ENCODE peak calls at places on chromosome 19, in eight cellular contexts. L is A549; E is AG04449; S is CD8-positive, alpha-beta T cell; K is endodermal cell; D is hepatocyte; Y is cardiac muscle cell; R is cardiac fibroblast. O is an unnamed sample.

GRCh38 chr19:48631254-48631653 is 5.9 kb downstream of the DBP start:
- DNase-seq in L (no peak), E (no peak), S (no peak), K (peak), D (no peak), Y (no peak), R (no peak), O (no peak)

GRCh38 chr19:47973529-47973928 is 18.4 kb downstream of the BSPH1 start:
- DNase-seq in L (no peak), E (no peak), S (no peak), K (no peak), D (no peak), Y (no peak), R (no peak), O (no peak)

GRCh38 chr19:52237771-52238400 is 31.5 kb upstream of the ZNF766 start:
- DNase-seq in L (peak), E (peak), S (peak), K (peak), D (peak), Y (peak), R (peak), O (no peak)

GRCh38 chr19:46299004-46299509 is 2.2 kb downstream of the HIF3A start:
- DNase-seq in L (peak), E (no peak), S (no peak), K (peak), D (peak), Y (peak), R (peak), O (peak)

GRCh38 chr19:34316741-34317241 is 48.2 kb upstream of the GPI start:
- DNase-seq in L (peak), E (no peak), S (no peak), K (no peak), D (no peak), Y (no peak), R (peak), O (no peak)

GRCh38 chr19:48135411-48135810 is 24.8 kb upstream of the PLA2G4C start:
- DNase-seq in L (no peak), E (no peak), S (no peak), K (peak), D (peak), Y (no peak), R (no peak), O (no peak)

GRCh38 chr19:46471116-46471733 is at the start of gene PNMA8A:
- DNase-seq in L (peak), E (no peak), S (no peak), K (peak), D (peak), Y (peak), R (peak), O (no peak)

GRCh38 chr19:16143399-16144215 is at the start of gene HSH2D:
- DNase-seq in L (no peak), E (no peak), S (peak), K (peak), D (peak), Y (no peak), R (no peak), O (peak)

GRCh38 chr19:48102870-48103751 is 7.5 kb downstream of the PLA2G4C start:
- DNase-seq in L (peak), E (no peak), S (no peak), K (peak), D (peak), Y (peak), R (peak), O (no peak)

GRCh38 chr19:10193666-10194499 is 870 bp downstream of the DNMT1 start:
- DNase-seq in L (peak), E (no peak), S (no peak), K (no peak), D (peak), Y (peak), R (peak), O (no peak)

GRCh38 chr19:48290923-48291700 is 21.2 kb downstream of the ZNF114 start:
- DNase-seq in L (peak), E (no peak), S (peak), K (peak), D (peak), Y (peak), R (peak), O (no peak)

GRCh38 chr19:58021541-58022282 is 12.1 kb upstream of the ZSCAN1 start:
- DNase-seq in L (peak), E (no peak), S (no peak), K (peak), D (peak), Y (peak), R (peak), O (no peak)

GRCh38 chr19:35350591-35350990 is 2.9 kb downstream of the FFAR1 start:
- DNase-seq in L (no peak), E (no peak), S (no peak), K (peak), D (no peak), Y (no peak), R (no peak), O (no peak)

DNA sequence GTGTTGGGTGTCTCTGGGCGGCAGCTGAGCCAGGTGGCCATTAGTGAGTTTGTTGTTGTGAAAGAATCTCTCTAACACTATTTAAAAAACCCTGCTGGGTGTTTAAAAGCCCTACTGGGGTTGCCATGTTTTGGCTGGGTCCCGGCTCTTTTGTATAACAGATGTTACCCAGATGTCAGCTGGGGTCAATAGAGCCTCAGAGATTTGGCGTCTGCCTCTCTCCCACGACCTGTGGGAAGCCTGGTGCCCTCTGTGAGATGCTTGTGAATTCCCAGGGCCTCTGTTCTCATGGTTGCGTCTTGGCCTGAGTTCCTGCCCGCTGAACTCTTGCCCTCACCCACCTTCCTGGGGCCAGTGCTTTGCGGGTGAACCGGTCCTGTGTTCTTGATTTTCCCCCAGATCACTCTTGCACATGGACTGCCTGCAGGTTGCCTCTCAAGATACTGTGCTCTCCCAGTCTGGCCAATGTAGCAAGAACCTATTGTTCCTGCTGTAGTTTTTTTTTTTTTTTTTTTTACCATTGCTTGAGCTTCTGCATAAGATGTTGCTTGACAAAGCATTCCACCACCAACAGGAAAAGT is 9.5 kb downstream of the NFILZ start:
- DNase-seq in L (peak), E (no peak), S (no peak), K (peak), D (no peak), Y (no peak), R (no peak), O (no peak)
- TF ChIP-seq CTCF in L (no peak), E (no peak), S (no peak), K (no peak), D (no peak), Y (no peak), R (no peak), O (no peak)

DNA sequence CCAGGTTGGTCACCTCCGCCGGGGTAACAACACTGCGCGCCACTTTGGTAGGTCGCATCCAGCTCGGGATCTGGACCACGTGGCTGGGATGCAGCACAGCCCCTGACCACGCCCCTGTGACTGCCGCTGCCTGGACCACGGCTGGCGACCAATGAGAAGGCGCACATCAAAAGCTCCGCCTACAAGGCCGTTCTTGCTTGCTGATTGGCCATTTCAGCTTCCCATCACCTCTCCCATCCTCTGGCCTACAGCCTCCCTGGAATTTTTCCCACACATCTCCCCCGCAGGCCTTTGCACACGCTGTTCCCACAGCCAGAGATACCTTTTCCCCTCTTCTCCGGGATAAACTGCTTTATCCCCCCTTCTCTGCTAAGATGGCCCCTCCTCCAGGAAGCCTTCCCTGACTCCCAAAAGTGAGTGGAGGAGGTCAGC is 12.5 kb upstream of the MAP1S start:
- DNase-seq in L (peak), E (no peak), S (no peak), K (peak), D (no peak), Y (peak), R (peak), O (no peak)
- H3K4me3 ChIP-seq in L (no peak), E (no peak), S (no peak), K (no peak), D (no peak), Y (no peak), R (no peak), O (no peak)

DNA sequence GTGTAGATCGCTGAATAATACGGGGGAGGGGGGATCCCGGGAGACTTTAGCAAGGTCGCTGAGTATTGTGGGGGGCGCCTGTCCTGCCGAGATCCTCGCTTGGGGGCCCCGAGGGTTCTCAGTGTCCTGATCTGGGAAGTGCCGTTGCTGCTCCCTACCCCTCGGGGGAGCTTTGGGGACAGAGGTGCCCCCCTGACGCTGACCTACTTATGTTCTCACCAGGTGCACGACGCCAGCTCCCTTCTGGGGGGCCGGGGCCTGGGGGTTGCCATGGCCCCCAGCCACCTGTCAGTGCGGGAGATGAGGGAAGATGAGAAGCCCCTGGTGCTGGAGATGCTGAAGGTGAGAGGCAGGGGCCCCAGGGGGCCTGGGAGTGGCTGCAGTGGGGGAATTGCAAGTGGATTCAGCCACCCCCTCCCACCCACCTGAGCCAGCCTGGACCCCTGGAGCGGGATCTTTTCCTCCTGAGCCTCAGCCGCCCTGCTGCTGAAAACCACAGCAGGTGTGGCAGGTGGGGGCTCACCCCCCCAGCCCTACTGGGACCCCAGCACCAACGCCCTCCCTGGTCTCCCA is 537 bp downstream of the NAT14 start:
- DNase-seq in L (no peak), E (no peak), S (no peak), K (peak), D (no peak), Y (no peak), R (no peak), O (no peak)
- TF ChIP-seq CTCF in L (no peak), E (no peak), S (no peak), K (no peak), D (no peak), Y (no peak), R (no peak), O (no peak)

DNA sequence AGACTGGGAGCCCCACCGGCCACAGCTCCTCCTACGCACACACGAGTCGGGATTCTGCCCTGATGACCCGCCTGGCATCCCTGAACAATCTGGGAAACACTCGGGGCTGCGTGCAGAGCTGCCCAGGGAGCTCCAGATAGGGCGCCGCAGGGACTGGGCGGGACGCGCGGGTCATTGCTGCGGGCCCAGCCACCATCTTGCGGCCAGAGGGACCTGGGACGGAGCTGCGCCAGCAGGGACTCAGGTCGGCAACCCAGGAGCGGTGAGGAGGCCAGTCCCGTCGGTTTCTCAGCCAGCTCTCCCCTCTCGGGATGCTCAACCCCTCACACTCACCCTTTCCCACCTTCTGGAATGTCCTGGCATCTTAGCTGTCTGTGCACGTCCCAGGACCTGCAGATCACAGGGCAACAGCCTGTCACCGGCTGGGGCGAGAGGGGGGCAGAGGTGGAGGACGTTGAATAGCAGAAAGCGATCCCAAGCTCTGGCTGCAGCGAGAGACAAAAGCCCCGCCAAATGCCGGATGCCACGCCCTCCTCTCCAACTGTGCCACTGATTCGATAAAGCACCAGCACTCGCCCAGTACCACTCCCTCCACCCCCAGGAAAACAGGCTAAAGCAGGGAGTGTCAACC is 20.4 kb upstream of the ZNF91 start:
- DNase-seq in L (no peak), E (no peak), S (no peak), K (peak), D (peak), Y (peak), R (no peak), O (no peak)
- H3K4me3 ChIP-seq in L (no peak), E (peak), S (peak), K (peak), D (peak), Y (peak), R (peak), O (peak)

DNA sequence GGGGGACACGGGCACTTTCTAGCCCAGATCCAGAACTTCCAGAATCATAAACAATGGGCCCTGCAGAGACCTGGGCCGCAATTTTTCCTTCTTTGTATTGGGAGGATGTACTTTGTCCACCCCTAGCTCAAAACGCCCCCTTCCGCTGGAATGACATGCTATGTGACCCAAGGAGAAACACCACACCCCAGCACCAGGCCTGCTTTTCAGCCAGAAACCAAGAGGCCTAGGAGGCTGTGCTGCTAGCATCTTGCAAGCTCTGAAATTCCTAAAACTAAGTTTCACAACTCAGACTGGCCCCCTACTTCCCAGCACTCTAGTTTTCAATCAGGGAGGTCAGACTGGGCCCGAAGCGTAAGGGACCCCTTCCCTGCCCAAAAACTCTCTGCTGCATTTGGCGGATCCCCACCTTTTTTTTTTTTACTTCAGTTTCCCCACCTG is 538 bp downstream of the LSM4 start:
- DNase-seq in L (peak), E (no peak), S (no peak), K (peak), D (peak), Y (peak), R (peak), O (no peak)
- TF ChIP-seq CTCF in L (peak), E (peak), S (no peak), K (peak), D (peak), Y (peak), R (peak), O (peak)

DNA sequence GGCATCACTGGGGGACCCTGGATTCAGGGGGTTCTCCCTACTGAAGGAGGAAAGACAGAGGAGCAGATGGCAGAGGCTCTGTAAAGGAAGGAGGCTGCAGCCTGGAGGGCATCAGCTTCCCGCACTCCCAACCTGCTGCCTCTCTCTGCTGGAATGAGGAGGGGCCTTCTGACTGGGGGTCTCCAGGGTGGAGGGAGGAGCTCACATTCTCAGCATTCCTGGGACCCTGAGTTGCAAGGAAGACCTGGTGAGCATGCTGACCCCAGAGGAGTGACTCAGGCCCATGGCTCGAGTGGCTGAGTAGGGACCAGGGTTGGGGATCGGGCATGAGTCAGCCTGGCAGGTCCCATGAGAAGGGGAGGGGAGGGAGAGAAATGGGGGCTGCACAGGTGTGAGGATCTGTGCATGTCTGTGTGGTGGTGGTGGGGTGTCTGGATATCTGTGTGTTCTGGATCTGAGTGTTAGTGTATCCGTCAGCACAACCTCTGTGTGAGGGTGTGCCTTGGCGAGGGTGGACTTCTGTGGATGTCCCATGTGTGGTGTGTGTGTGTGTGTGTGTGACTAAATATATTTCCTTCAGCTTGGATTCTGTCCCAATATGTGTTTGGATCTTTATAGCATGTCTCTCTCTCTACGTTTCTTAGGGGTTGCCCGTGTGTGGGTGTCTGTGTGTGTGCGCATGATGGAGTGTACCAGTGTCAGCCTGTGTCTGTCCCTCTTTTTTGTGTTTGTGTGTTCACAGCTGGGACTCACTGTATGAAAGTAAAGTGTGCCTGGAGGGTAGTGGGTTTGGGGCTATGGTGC is 4.6 kb downstream of the AXL start:
- DNase-seq in L (peak), E (no peak), S (no peak), K (peak), D (peak), Y (peak), R (peak), O (peak)
- H3K4me3 ChIP-seq in L (peak), E (peak), S (no peak), K (no peak), D (no peak), Y (no peak), R (peak), O (no peak)

DNA sequence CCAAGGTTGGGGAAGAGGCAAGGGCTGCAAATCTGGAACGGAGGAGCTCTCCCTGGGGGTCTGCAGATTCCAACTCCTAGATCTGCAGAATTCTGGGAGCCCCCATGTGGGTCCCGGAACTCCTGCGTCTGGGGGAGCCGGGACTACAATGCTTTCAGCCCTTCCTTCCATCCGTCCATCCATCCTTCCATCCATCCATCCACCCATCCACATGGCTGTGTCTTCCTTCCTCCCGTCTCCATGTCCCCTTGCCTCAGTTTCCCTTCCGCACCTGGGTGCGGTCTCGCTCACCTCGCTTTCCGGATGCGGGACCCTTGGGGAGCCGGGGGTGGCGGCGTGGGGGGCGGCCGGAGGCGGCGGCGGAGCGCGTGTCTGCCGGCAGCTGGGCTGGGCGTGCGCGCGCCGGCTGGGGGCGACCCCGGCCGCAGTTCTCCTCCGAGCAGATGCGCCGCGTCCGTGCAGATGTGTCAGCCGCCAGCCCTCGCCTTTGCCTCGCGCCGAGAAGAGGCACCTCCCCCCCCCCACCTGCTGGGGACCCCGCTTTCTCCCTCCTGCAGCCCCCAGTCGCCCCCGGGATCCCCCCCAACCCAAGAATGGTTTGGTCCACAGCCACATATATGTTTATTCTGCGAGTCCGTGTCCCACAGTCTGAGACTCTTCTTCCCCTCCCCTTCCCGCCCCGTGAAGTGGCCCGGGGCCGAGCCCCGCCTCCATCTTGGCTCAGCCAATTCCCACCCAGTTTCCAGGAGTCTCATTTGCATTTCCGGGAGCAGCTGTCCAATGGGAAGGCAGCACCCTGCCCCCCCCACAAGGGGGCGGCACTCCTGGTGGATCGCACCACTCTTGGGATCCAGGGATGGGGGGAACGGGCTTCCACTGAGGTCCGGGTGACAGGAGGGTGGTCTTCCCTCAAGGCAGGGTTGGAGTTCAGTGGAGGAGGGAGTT is 8.8 kb downstream of the ISOC2 start:
- DNase-seq in L (peak), E (no peak), S (no peak), K (peak), D (peak), Y (peak), R (peak), O (no peak)
- TF ChIP-seq CTCF in L (no peak), E (no peak), S (no peak), K (peak), D (no peak), Y (no peak), R (no peak), O (peak)

DNA sequence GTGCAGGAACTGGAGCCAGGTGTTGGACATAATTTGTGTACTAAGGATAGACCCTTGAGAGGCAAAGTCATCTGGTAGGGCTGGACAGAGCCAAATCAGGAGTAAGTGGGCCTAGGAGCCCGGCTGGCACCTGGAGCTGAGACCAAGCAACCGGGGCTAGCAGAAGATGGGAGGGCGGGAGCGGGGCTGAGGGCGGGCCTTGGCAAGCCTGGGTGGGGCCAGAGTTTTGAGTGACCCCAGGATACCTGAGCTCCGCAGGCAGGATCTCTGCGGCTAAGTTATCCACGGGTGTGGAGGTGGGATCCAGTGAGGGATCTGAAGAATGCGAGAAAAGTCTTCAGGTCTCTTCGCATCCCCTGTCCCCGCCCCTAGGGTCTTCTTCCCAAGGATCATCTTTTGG is 8.2 kb downstream of the HOOK2 start:
- DNase-seq in L (no peak), E (no peak), S (no peak), K (no peak), D (no peak), Y (no peak), R (no peak), O (no peak)
- H3K4me3 ChIP-seq in L (no peak), E (no peak), S (no peak), K (no peak), D (no peak), Y (no peak), R (no peak), O (no peak)